ENCODE peak calls at places on chromosomes 6 and 20, in eight cellular contexts. V is body of pancreas, E is AG04450, I is GM23338, T is cardiac fibroblast, B is fibroblast of pulmonary artery, L is epithelial cell of esophagus, P is ovary. X is an unnamed sample.

GRCh38 chr6:155315516-155315871 is 1.2 kb upstream of the TFB1M start:
- DNase-seq in E (no peak), T (peak; percentile 78), V (no peak), B (peak; percentile 58), I (no peak), P (no peak), L (peak; percentile 26), X (peak; percentile 33)

GRCh38 chr6:152221806-152222628 is 414.5 kb downstream of the ESR1 start:
- DNase-seq in I (no peak), V (no peak), E (no peak), B (no peak), T (no peak), L (no peak), P (no peak), X (no peak)

GRCh38 chr6:106513813-106514212 is 115.5 kb downstream of the RTN4IP1 start:
- DNase-seq in V (no peak), L (peak; percentile 33), T (no peak), E (no peak), I (no peak), P (no peak), B (no peak), X (peak; percentile 56)

GRCh38 chr20:46681032-46681854 is 8.0 kb downstream of the TP53RK start:
- DNase-seq in V (peak; percentile 72), I (peak; percentile 88), L (peak; percentile 72), T (peak; percentile 63), B (peak; percentile 66), P (peak; percentile 55), E (no peak), X (no peak)

GRCh38 chr20:1301031-1301529 is 27.9 kb downstream of the SDCBP2 start:
- DNase-seq in I (peak; percentile 33), T (peak; percentile 74), B (peak; percentile 69), V (no peak), E (no peak), P (no peak), L (peak; percentile 61), X (peak; percentile 46)

GRCh38 chr6:47587503-47587902 is 109.9 kb downstream of the CD2AP start:
- DNase-seq in I (no peak), L (no peak), V (no peak), E (peak; percentile 1), P (no peak), B (peak; percentile 3), T (peak; percentile 43), X (peak; percentile 1)

GRCh38 chr6:166996406-166996805 is 2.8 kb upstream of the CEP43 start:
- DNase-seq in L (peak; percentile 59), B (peak; percentile 42), V (no peak), E (peak; percentile 34), P (no peak), I (no peak), T (peak; percentile 71), X (peak; percentile 17)

GRCh38 chr6:73177221-73177944 is 47.9 kb downstream of the KHDC1L start:
- DNase-seq in I (no peak), T (no peak), E (no peak), P (no peak), B (no peak), V (no peak), L (no peak), X (no peak)

GRCh38 chr6:152404458-152404857 is 232.7 kb downstream of the SYNE1 start:
- DNase-seq in I (no peak), B (no peak), P (no peak), E (no peak), L (no peak), T (no peak), V (no peak), X (no peak)

GRCh38 chr6:25002326-25003066 is 66.7 kb upstream of the RIPOR2 start:
- DNase-seq in P (no peak), V (no peak), E (no peak), L (peak; percentile 26), T (no peak), I (no peak), B (peak; percentile 39), X (no peak)

GRCh38 chr6:20402181-20403079 is 751 bp downstream of the E2F3 start:
- DNase-seq in B (no peak), L (peak; percentile 45), E (no peak), P (peak; percentile 60), V (peak; percentile 34), T (peak; percentile 42), I (peak; percentile 72), X (no peak)

GRCh38 chr20:59770270-59770669 is 163.2 kb downstream of the SYCP2 start:
- DNase-seq in I (peak; percentile 49), T (no peak), E (no peak), P (no peak), B (no peak), V (no peak), L (no peak), X (no peak)

GRCh38 chr20:63934271-63935068 is 21.7 kb downstream of the UCKL1 start:
- DNase-seq in L (no peak), B (no peak), V (no peak), T (no peak), P (no peak), I (peak; percentile 72), E (no peak), X (no peak)

GRCh38 chr6:139439278-139439813 is 64.9 kb upstream of the CITED2 start:
- DNase-seq in B (peak; percentile 28), L (peak; percentile 62), E (no peak), I (no peak), T (peak; percentile 43), V (no peak), P (no peak), X (peak; percentile 41)

GRCh38 chr6:158654960-158655485 is 5.2 kb downstream of the SYTL3 start:
- DNase-seq in E (no peak), L (no peak), B (peak; percentile 88), I (no peak), T (peak; percentile 84), P (no peak), V (peak; percentile 48), X (peak; percentile 71)

GRCh38 chr20:2748551-2749342 is 51.7 kb downstream of the CPXM1 start:
- DNase-seq in B (no peak), T (no peak), L (no peak), P (no peak), E (no peak), V (no peak), I (peak; percentile 84), X (no peak)

GRCh38 chr6:6220718-6221117 is 99.7 kb downstream of the F13A1 start:
- DNase-seq in B (no peak), P (no peak), E (no peak), I (peak; percentile 14), V (no peak), T (no peak), L (no peak), X (no peak)

GRCh38 chr6:53144802-53145201 is 3.8 kb downstream of the GCM1 start:
- DNase-seq in T (no peak), P (no peak), V (no peak), I (no peak), L (no peak), B (no peak), E (no peak), X (no peak)

GRCh38 chr6:4025681-4026080 is 53.3 kb downstream of the FAM217A start:
- DNase-seq in V (no peak), T (no peak), L (no peak), B (no peak), P (no peak), E (no peak), I (no peak), X (no peak)

GRCh38 chr6:4021133-4021861 is 57.6 kb downstream of the FAM217A start:
- DNase-seq in B (peak; percentile 98), P (peak; percentile 92), T (peak; percentile 97), V (peak; percentile 97), L (peak; percentile 98), I (peak; percentile 98), E (peak; percentile 91), X (peak; percentile 95)

GRCh38 chr6:4023240-4023639 is 55.7 kb downstream of the FAM217A start:
- DNase-seq in P (no peak), L (no peak), E (no peak), I (no peak), B (no peak), T (peak; percentile 23), V (no peak), X (no peak)

GRCh38 chr6:4020822-4021132 is 58.2 kb downstream of the FAM217A start:
- DNase-seq in E (no peak), P (no peak), T (no peak), B (no peak), L (no peak), I (no peak), V (no peak), X (no peak)

GRCh38 chr6:4021862-4022715 is 56.8 kb downstream of the FAM217A start:
- DNase-seq in T (peak; percentile 31), L (peak; percentile 22), I (no peak), P (no peak), V (no peak), E (no peak), B (peak; percentile 17), X (no peak)
- TF ChIP-seq CTCF in T (no peak), L (no peak), I (no peak), P (no peak), V (no peak), E (no peak), B (no peak), X (no peak)

DNA sequence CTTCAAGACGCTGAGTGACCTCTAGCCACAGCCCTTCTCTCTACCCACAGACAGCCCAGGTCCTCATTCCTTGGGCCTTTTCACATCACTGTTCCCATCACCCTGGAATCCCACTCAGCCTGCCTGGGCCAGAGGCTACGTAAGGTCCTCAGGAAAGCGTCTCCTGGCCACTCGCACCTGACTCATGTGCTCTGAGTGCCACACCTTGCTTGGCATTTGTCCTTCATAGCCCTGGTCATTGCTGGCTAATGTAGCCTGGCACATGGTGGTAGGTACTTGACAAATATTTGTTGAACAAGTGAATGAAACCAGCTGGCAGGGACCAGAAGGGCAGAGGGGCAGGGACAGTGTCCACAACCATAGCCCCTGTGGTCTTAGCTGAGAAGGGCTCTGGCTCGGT is 50.6 kb upstream of the FANCE start:
- DNase-seq in P (no peak), V (peak; percentile 75), L (peak; percentile 79), E (no peak), B (no peak), T (no peak), I (no peak), X (no peak)
- H3K4me3 ChIP-seq in P (no peak overlapping the region), V (no peak overlapping the region), L (no peak overlapping the region), E (no peak overlapping the region), B (no peak overlapping the region), T (no peak overlapping the region), I (no peak overlapping the region), X (no peak overlapping the region)

GRCh38 chr6:67009818-67010217 is 1302.8 kb upstream of the EYS start:
- DNase-seq in P (no peak), L (peak; percentile 23), T (no peak), I (peak; percentile 78), B (no peak), E (no peak), V (no peak), X (no peak)
- TF ChIP-seq CTCF in P (no peak), L (peak; percentile 34), T (no peak), I (peak; percentile 58), B (peak; percentile 24), E (peak; percentile 19), V (no peak), X (no peak)

DNA sequence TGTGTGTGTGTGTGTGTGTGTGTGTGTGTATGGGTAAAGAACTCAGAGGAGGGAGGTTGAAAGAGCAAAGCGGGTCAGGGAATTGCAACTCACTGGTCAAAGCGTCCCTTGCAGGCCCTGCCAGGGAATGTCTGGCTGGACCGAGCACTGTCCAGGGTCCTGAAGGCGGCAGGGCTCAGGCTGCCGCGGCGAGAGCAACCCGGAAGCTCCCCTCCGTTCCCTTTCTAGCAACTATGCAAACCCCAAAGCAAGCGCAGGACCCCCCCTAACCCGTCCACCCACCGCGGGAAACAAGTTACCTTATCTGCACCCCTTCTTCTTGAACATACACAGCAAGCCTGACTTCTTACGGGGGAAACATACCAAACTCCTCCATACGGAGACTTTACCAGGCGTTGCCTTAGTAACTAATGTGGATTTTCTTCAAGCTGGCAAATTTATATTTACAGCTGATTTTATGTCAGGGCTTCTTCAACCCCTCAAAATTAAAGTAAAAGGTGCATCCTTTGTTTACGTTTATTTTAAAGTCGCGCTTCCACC is 542 bp upstream of the GRM1 start:
- DNase-seq in L (peak; percentile 71), B (peak; percentile 67), T (peak; percentile 61), I (peak; percentile 82), E (peak; percentile 8), V (peak; percentile 46), P (peak; percentile 64), X (peak; percentile 77)
- H3K4me3 ChIP-seq in L (no peak overlapping the region), B (peak overlapping the region; percentile 21), T (no peak overlapping the region), I (peak overlapping the region; percentile 72), E (no peak overlapping the region), V (no peak overlapping the region), P (no peak overlapping the region), X (no peak overlapping the region)